ENCODE peak calls at places on chromosomes 4 and X, in eight cellular contexts. F is left lung; C is colonic mucosa; P is hepatic stellate cell; W is NCI-H748 treated with DMSO at 0.1 percent for 48 hours; I is activated CD8-positive, alpha-beta memory T cell treated with anti-CD3 and anti-CD28 coated beads for 1 hour; L is NCI-H345; Z is HS-5. A is an unnamed sample.

GRCh38 chrX:17859609-17860178 is 1.4 kb downstream of the RAI2 start:
- DNase-seq in F (no peak), C (no peak), P (no peak), W (peak), I (no peak), L (peak), Z (no peak), A (no peak)

GRCh38 chr4:53601251-53601764 is 10.0 kb upstream of the LNX1 start:
- DNase-seq in F (no peak), C (peak), P (no peak), W (peak), I (no peak), L (peak), Z (no peak), A (peak)

GRCh38 chrX:71640002-71640401 is 21.7 kb upstream of the CXCR3 start:
- DNase-seq in F (no peak), C (no peak), P (no peak), W (no peak), I (no peak), L (no peak), Z (no peak), A (no peak)

GRCh38 chr4:57163530-57164459 is 53.6 kb upstream of the IGFBP7 start:
- DNase-seq in F (peak), C (peak), P (peak), W (peak), I (peak), L (peak), Z (peak), A (peak)

GRCh38 chr4:6560416-6561172 is 14.4 kb upstream of the MAN2B2 start:
- DNase-seq in F (peak), C (no peak), P (peak), W (no peak), I (no peak), L (no peak), Z (no peak), A (no peak)

GRCh38 chrX:11666180-11666579 is 460 bp upstream of the ARHGAP6 start:
- DNase-seq in F (no peak), C (no peak), P (no peak), W (no peak), I (no peak), L (peak), Z (no peak), A (no peak)

GRCh38 chrX:42131856-42132255 is 208.5 kb upstream of the CASK start:
- DNase-seq in F (no peak), C (no peak), P (no peak), W (no peak), I (no peak), L (no peak), Z (no peak), A (no peak)

GRCh38 chr4:17013382-17014006 is 115.0 kb upstream of the LDB2 start:
- DNase-seq in F (no peak), C (no peak), P (peak), W (no peak), I (no peak), L (no peak), Z (no peak), A (no peak)

GRCh38 chrX:84046403-84046984 is 141.5 kb downstream of the RPS6KA6 start:
- DNase-seq in F (no peak), C (no peak), P (peak), W (peak), I (no peak), L (peak), Z (no peak), A (peak)

GRCh38 chr4:102157984-102158383 is 187.3 kb downstream of the SLC39A8 start:
- DNase-seq in F (no peak), C (no peak), P (no peak), W (no peak), I (no peak), L (peak), Z (no peak), A (no peak)

GRCh38 chrX:84216406-84216805 is 28.4 kb upstream of the RPS6KA6 start:
- DNase-seq in F (no peak), C (no peak), P (no peak), W (peak), I (no peak), L (peak), Z (no peak), A (no peak)

GRCh38 chrX:128816919-128817318 is 706.4 kb downstream of the SMARCA1 start:
- DNase-seq in F (no peak), C (no peak), P (no peak), W (peak), I (no peak), L (no peak), Z (no peak), A (peak)

GRCh38 chr4:45438047-45438446 is 685.8 kb downstream of the GABRG1 start:
- DNase-seq in F (no peak), C (no peak), P (no peak), W (no peak), I (no peak), L (no peak), Z (no peak), A (no peak)

GRCh38 chr4:157127571-157127970 is 51.6 kb downstream of the GLRB start:
- DNase-seq in F (no peak), C (no peak), P (no peak), W (no peak), I (no peak), L (no peak), Z (no peak), A (no peak)

GRCh38 chr4:184352891-184353290 is 121.5 kb downstream of the IRF2 start:
- DNase-seq in F (no peak), C (no peak), P (no peak), W (no peak), I (no peak), L (no peak), Z (no peak), A (no peak)

GRCh38 chr4:186596850-186597390 is 41.6 kb upstream of the MTNR1A start:
- DNase-seq in F (no peak), C (no peak), P (no peak), W (no peak), I (no peak), L (no peak), Z (no peak), A (no peak)

GRCh38 chr4:166073783-166074182 is 200.7 kb downstream of the TLL1 start:
- DNase-seq in F (no peak), C (no peak), P (no peak), W (no peak), I (no peak), L (no peak), Z (no peak), A (no peak)